ENCODE peak calls at places on chromosomes 1 and 21, in seven cellular contexts. A, C, X, D, E, Z and M are unnamed samples.

GRCh38 chr1:194367121-194367520 is 1180.7 kb upstream of the B3GALT2 start:
- DNase-seq in C (no peak), X (peak; percentile 52), E (no peak), Z (no peak), A (no peak), D (no peak), M (no peak)

GRCh38 chr1:204685236-204686006 is at the start of gene LRRN2:
- DNase-seq in A (no peak), C (peak; percentile 85), X (peak; percentile 56), E (peak; percentile 66), D (no peak), Z (peak; percentile 37), M (no peak)

GRCh38 chr1:63004868-63005267 is 220.9 kb downstream of the ATG4C start:
- DNase-seq in X (peak; percentile 31), E (peak; percentile 53), C (peak; percentile 37), A (no peak), D (peak; percentile 7), Z (no peak), M (peak; percentile 11)

GRCh38 chr1:169495050-169495740 is 9.5 kb upstream of the SLC19A2 start:
- DNase-seq in A (no peak), D (no peak), E (no peak), Z (no peak), X (no peak), C (no peak), M (no peak)

GRCh38 chr1:113396585-113396984 is 6.3 kb downstream of the MAGI3 start:
- DNase-seq in Z (peak; percentile 56), D (peak; percentile 64), A (no peak), X (peak; percentile 89), E (no peak), C (no peak), M (no peak)

GRCh38 chr1:84370831-84371394 is 27.4 kb upstream of the DNASE2B start:
- DNase-seq in D (no peak), E (no peak), Z (no peak), A (no peak), X (peak; percentile 41), C (no peak), M (no peak)

GRCh38 chr1:230915079-230915478 is 46.8 kb upstream of the C1orf198 start:
- DNase-seq in Z (peak; percentile 74), C (no peak), D (peak; percentile 10), E (no peak), A (no peak), X (no peak), M (no peak)

GRCh38 chr1:243513726-243514491 is 258.1 kb downstream of the SDCCAG8 start:
- DNase-seq in D (no peak), X (peak; percentile 82), E (no peak), C (no peak), Z (no peak), A (no peak), M (peak; percentile 71)

GRCh38 chr1:201565024-201565730 is 26.2 kb downstream of the NAV1 start:
- DNase-seq in C (no peak), A (no peak), Z (no peak), D (no peak), X (no peak), E (no peak), M (no peak)

GRCh38 chr1:86774305-86775304 is 70.2 kb downstream of the SH3GLB1 start:
- DNase-seq in C (no peak), A (peak; percentile 93), E (peak; percentile 16), D (peak; percentile 49), Z (peak; percentile 84), X (peak; percentile 92), M (peak; percentile 55)

GRCh38 chr1:57831624-57832023 is 407.8 kb upstream of the DAB1 start:
- DNase-seq in X (peak; percentile 53), Z (no peak), C (no peak), E (no peak), D (no peak), A (no peak), M (no peak)

GRCh38 chr1:98502937-98503336 is 158.6 kb upstream of the SNX7 start:
- DNase-seq in C (no peak), X (no peak), E (no peak), D (no peak), A (no peak), Z (no peak), M (no peak)

GRCh38 chr1:109763646-109764415 is at the start of gene EPS8L3:
- DNase-seq in A (no peak), C (no peak), E (no peak), D (no peak), X (no peak), Z (peak; percentile 85), M (no peak)

GRCh38 chr21:25568230-25568629 is 39.1 kb downstream of the MRPL39 start:
- DNase-seq in Z (peak; percentile 10), A (no peak), E (peak; percentile 22), X (no peak), C (no peak), D (no peak), M (no peak)

GRCh38 chr21:33441489-33442477 is 38.0 kb downstream of the TMEM50B start:
- DNase-seq in Z (peak; percentile 16), E (no peak), X (peak; percentile 91), D (no peak), C (no peak), A (peak; percentile 85), M (no peak)

GRCh38 chr21:31294691-31295090 is 49.4 kb downstream of the TIAM1 start:
- DNase-seq in D (no peak), C (no peak), Z (no peak), A (no peak), E (no peak), X (no peak), M (no peak)

GRCh38 chr1:172717722-172718455 is 59.0 kb downstream of the FASLG start:
- DNase-seq in Z (peak; percentile 55), X (peak; percentile 66), C (no peak), D (no peak), E (no peak), A (no peak), M (no peak)

GRCh38 chr1:18631496-18632217 is 1.0 kb downstream of the PAX7 start:
- DNase-seq in D (no peak), Z (no peak), C (peak; percentile 57), A (no peak), E (peak; percentile 74), X (no peak), M (no peak)

GRCh38 chr1:8238141-8239038 is 79.5 kb upstream of the SLC45A1 start:
- DNase-seq in A (no peak), E (no peak), D (no peak), Z (no peak), X (peak; percentile 78), C (no peak), M (no peak)

GRCh38 chr1:234212764-234213406 is 160.4 kb upstream of the COA6 start:
- DNase-seq in Z (peak; percentile 56), D (no peak), E (peak; percentile 79), C (peak; percentile 77), A (peak; percentile 15), X (peak; percentile 73), M (peak; percentile 39)

GRCh38 chr1:160567858-160568682 is 11.2 kb downstream of the CD84 start:
- DNase-seq in D (no peak), C (no peak), E (no peak), X (no peak), A (peak; percentile 58), Z (no peak), M (no peak)

GRCh38 chr1:203250936-203251335 is 21.5 kb upstream of the CHIT1 start:
- DNase-seq in E (no peak), C (no peak), Z (no peak), X (peak; percentile 29), D (no peak), A (no peak), M (no peak)

GRCh38 chr1:203252678-203253077 is 23.2 kb upstream of the CHIT1 start:
- DNase-seq in D (no peak), Z (no peak), X (no peak), C (no peak), E (no peak), A (no peak), M (no peak)
- H3K9me3 ChIP-seq in D (no peaks in the 10 kb centered on the region), Z (no peaks in the 10 kb centered on the region), X (no peaks in the 10 kb centered on the region), C (no peaks in the 10 kb centered on the region), E (no peaks in the 10 kb centered on the region), A (no peaks in the 10 kb centered on the region), M (no peaks in the 10 kb centered on the region)

DNA sequence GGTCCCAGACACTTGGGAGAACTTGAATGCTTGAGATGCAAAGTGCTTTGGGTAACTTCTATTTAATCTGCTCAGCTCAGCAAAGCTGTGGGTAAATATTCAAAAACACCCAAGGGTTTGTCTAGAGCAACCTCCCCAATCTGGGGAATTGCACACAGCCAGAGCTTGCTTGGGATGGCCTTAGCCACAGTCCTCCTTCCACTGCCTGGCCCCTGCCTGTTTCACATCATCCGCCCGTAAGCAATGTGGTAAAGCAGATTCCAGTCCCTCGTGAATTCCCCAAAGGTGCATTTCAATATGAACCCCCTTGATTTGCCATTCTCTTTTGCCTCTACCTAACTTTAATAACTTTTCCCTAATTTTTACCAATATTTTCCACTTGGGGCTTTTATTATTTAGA is 418.1 kb downstream of the DISC1 start:
- DNase-seq in C (no peak), D (no peak), Z (no peak), E (no peak), X (no peak), A (no peak), M (no peak)
- TF ChIP-seq EZH2phosphoT487 in C (no peak), D (no peak), Z (no peak), E (no peak), X (no peak), A (no peak), M (no peak)

DNA sequence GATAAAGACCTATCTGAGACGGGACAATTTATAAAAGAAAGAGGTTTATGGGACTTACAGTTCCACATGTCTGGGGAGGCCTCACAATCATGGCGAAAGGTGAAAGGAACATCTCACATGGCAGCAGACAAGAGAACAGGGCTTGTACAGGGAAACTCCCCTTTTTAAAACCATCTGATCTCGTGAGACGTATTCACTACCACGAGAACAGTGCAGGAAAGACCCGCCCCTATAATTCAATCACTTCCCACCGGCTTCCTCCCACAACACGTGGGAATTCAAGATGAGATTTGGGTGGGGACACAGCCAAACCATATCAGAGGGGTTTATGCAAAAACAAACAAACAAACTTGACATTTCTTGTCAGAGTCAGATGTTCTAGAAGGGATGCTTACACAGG is 89.7 kb downstream of the PLPP3 start:
- DNase-seq in X (no peak), D (no peak), A (no peak), E (no peak), C (no peak), Z (no peak), M (no peak)
- H3K9me3 ChIP-seq in X (no peaks in the 10 kb centered on the region), D (no peaks in the 10 kb centered on the region), A (no peaks in the 10 kb centered on the region), E (no peaks in the 10 kb centered on the region), C (no peaks in the 10 kb centered on the region), Z (no peaks in the 10 kb centered on the region), M (no peaks in the 10 kb centered on the region)

DNA sequence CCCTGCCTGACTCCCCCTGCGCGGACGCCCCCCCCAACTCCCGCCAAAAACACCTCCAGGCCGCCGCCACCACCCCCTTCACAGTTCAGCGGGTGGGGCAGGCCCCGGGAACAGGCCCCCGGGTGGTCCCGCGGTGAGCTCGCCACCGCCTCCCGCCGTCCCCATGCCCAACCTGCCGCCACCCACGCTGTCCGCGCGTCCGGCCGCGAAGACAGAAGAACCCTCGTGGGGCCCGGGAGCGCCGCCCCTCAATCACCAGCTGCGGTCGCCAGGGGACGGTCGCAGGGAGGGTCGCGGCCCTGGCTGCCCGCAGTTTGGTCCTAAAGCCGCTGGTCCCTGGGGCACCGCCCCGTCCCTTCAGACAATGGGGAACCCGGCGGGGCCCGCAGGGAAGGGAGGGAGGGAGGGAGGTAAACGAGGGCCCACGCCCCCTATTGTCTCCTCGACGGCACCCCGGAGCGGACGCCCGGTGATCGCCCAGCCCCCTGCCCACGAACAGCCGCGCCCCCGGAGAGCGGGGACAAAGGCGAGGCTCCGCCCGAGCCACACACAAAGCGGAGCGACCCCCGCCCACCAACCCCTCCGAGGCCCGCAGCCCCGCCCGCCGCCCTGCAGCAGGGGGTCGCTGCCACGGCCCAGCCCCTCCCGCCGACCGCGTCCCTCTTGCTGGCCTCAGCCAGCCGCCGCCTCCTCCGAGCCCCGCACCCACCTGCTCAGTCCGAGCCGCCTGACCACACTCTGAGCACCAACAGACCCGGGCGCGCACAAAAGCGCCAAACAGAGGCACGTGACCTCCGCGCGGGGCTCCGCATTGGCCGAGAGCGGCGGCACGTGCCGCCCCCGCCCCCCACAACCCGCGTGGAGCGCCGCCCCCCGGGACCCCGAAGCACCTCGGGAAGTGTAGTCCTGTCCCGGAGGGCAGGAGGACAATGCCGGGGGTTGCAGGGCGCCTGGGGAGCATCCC is at the start of gene STMN1:
- DNase-seq in A (peak; percentile 97), E (peak; percentile 98), D (peak; percentile 81), Z (peak; percentile 96), X (peak; percentile 86), C (peak; percentile 97), M (peak; percentile 95)
- TF ChIP-seq EZH2phosphoT487 in A (no peak), E (no peak), D (no peak), Z (no peak), X (no peak), C (no peak), M (no peak)